ENCODE peak calls at places on chromosomes 3 and 15, in nine cellular contexts. W is activated CD8-positive, alpha-beta memory T cell treated with anti-CD3 and anti-CD28 coated beads, Interleukin-2, amount 50 U/mL, for 48 hours; U is mesothelial cell of epicardium; C is M059J; B is NCI-H1417 treated with DMSO at 0.1 percent for 48 hours; F is posterior cingulate gyrus; V is mammary epithelial cell; T is EL; M is stimulated activated CD8-positive, alpha-beta memory T cell treated with anti-CD3 and anti-CD28 coated beads, Interleukin-4, amount 100 ng/mL, for 24 hours. S is an unnamed sample.

GRCh38 chr15:85769182-85769900 is 25.4 kb downstream of the KLHL25 start:
- DNase-seq in W (no peak), U (no peak), C (no peak), B (no peak), F (no peak), V (no peak), T (no peak), M (no peak), S (no peak)

GRCh38 chr3:44072601-44073540 is 168.8 kb upstream of the TOPAZ1 start:
- DNase-seq in W (no peak), U (no peak), C (no peak), B (no peak), F (no peak), V (no peak), T (no peak), M (no peak), S (no peak)

GRCh38 chr3:185155678-185156077 is 2.8 kb upstream of the C3orf70 start:
- DNase-seq in W (no peak), U (no peak), C (no peak), B (no peak), F (no peak), V (no peak), T (no peak), M (no peak), S (no peak)

GRCh38 chr3:119550090-119550910 is 9.1 kb downstream of the CD80 start:
- DNase-seq in W (no peak), U (no peak), C (peak; percentile 20), B (no peak), F (no peak), V (no peak), T (no peak), M (no peak), S (no peak)

GRCh38 chr3:71461749-71462483 is 121.6 kb downstream of the FOXP1 start:
- DNase-seq in W (no peak), U (no peak), C (peak; percentile 49), B (no peak), F (no peak), V (no peak), T (peak; percentile 63), M (no peak), S (no peak)

GRCh38 chr3:6861989-6862879 is 1.3 kb downstream of the GRM7 start:
- DNase-seq in W (no peak), U (no peak), C (no peak), B (no peak), F (no peak), V (no peak), T (no peak), M (no peak), S (no peak)

GRCh38 chr3:118833075-118833474 is 201.6 kb downstream of the IGSF11 start:
- DNase-seq in W (no peak), U (no peak), C (no peak), B (no peak), F (no peak), V (no peak), T (no peak), M (no peak), S (no peak)

GRCh38 chr3:113219605-113220300 is 8.4 kb downstream of the BOC start:
- DNase-seq in W (no peak), U (no peak), C (no peak), B (no peak), F (no peak), V (no peak), T (no peak), M (no peak), S (no peak)

GRCh38 chr15:74531144-74531811 is 9.7 kb upstream of the ARID3B start:
- DNase-seq in W (no peak), U (no peak), C (peak; percentile 96), B (no peak), F (no peak), V (peak; percentile 94), T (peak; percentile 96), M (no peak), S (no peak)